ENCODE peak calls at places on chromosomes 11 and 22, in seven cellular contexts. H, B, O, A, F, M and P are unnamed samples.

GRCh38 chr22:38097557-38098409 is 12.7 kb downstream of the BAIAP2L2 start:
- DNase-seq in B (no peak), M (no peak), O (no peak), A (no peak), H (no peak), F (no peak), P (no peak)

GRCh38 chr22:37455896-37456295 is 28.6 kb upstream of the ELFN2 start:
- DNase-seq in H (no peak), B (no peak), M (no peak), F (no peak), A (no peak), O (no peak), P (no peak)

GRCh38 chr11:112343368-112344039 is 82.8 kb upstream of the PLET1 start:
- DNase-seq in F (no peak), O (no peak), B (no peak), A (no peak), H (no peak), M (no peak), P (no peak)

GRCh38 chr11:20608938-20609337 is 9.5 kb downstream of the SLC6A5 start:
- DNase-seq in B (no peak), H (no peak), A (no peak), F (no peak), O (no peak), M (no peak), P (no peak)

GRCh38 chr11:80436547-80436946 is 995.7 kb upstream of the TENM4 start:
- DNase-seq in H (no peak), O (no peak), B (no peak), A (no peak), F (no peak), M (no peak), P (no peak)

GRCh38 chr22:30235687-30236170 is 10.8 kb downstream of the LIF start:
- DNase-seq in H (no peak), O (no peak), F (no peak), M (no peak), B (no peak), A (peak), P (no peak)

GRCh38 chr11:11968511-11969280 is 39.7 kb downstream of the DKK3 start:
- DNase-seq in O (no peak), A (no peak), M (no peak), F (no peak), B (peak), H (no peak), P (no peak)

GRCh38 chr22:19175026-19175601 is 3.4 kb downstream of the SLC25A1 start:
- DNase-seq in H (no peak), O (no peak), F (no peak), A (no peak), M (no peak), B (no peak), P (no peak)

GRCh38 chr11:72684236-72684912 is 10.2 kb upstream of the PDE2A start:
- DNase-seq in B (no peak), A (no peak), H (peak), O (peak), F (no peak), M (peak), P (peak)

GRCh38 chr22:30887861-30888260 is 80.7 kb downstream of the MORC2 start:
- DNase-seq in O (no peak), F (no peak), H (no peak), M (no peak), A (no peak), B (no peak), P (no peak)

GRCh38 chr11:86196924-86197323 is 47.6 kb upstream of the EED start:
- DNase-seq in O (no peak), A (no peak), B (no peak), H (no peak), F (no peak), M (no peak), P (no peak)

GRCh38 chr22:23284504-23285033 is 104.3 kb downstream of the BCR start:
- DNase-seq in H (no peak), M (no peak), A (no peak), O (no peak), F (no peak), B (no peak), P (no peak)

GRCh38 chr11:65013692-65014145 is 241 bp upstream of the ARL2 start:
- DNase-seq in A (no peak), O (peak), B (peak), H (peak), M (peak), F (peak), P (peak)

GRCh38 chr22:47080100-47080499 is 317.6 kb downstream of the TBC1D22A start:
- DNase-seq in F (no peak), B (no peak), M (no peak), O (no peak), H (no peak), A (no peak), P (no peak)

GRCh38 chr22:38951734-38952133 is 5.7 kb upstream of the APOBEC3A start:
- DNase-seq in M (no peak), F (no peak), A (no peak), B (no peak), O (no peak), H (no peak), P (no peak)